ENCODE peak calls at places on chromosomes 12 and 14, in ten cellular contexts. P is Peyer's patch; Q is epithelial cell of prostate; V is stimulated activated naive CD8-positive, alpha-beta T cell treated with anti-CD3 and anti-CD28 coated beads, Interleukin-15, Interleukin-2, amounts not matched to agents 100 U/mL and 50 U/mL, for 24 hours; O is NCI-H1105 treated with DMSO at 0.1 percent for 48 hours; W is fibroblast of lung; J is brain microvascular endothelial cell; I is WTC11; E is hepatic stellate cell; L is nucleus accumbens. G is an unnamed sample.

GRCh38 chr14:52059614-52060013 is 9.2 kb downstream of the NID2 start:
- DNase-seq in Q (no peak), V (no peak), O (no peak), J (no peak), P (no peak), I (no peak), E (no peak), L (no peak), W (peak), G (peak)

GRCh38 chr12:52971701-52972329 is 22.9 kb downstream of the KRT18 start:
- DNase-seq in E (peak), L (no peak), P (no peak), O (no peak), I (no peak), J (peak), V (no peak), W (peak), Q (peak), G (no peak)

GRCh38 chr14:37985826-37986470 is 221.8 kb upstream of the SSTR1 start:
- DNase-seq in E (peak), P (no peak), O (peak), J (peak), V (peak), L (no peak), Q (no peak), W (peak), I (peak), G (peak)

GRCh38 chr14:51394804-51395203 is 154.8 kb downstream of the TMX1 start:
- DNase-seq in V (no peak), I (no peak), J (no peak), Q (no peak), W (no peak), O (no peak), E (no peak), P (no peak), L (no peak), G (no peak)

GRCh38 chr14:54348001-54348611 is 48.7 kb upstream of the CDKN3 start:
- DNase-seq in O (peak), J (no peak), W (no peak), P (no peak), L (no peak), I (no peak), Q (no peak), V (no peak), E (peak), G (peak)

GRCh38 chr12:79983969-79984629 is 49.2 kb upstream of the PPP1R12A start:
- DNase-seq in L (no peak), J (peak), E (peak), W (peak), P (no peak), I (no peak), V (no peak), O (no peak), Q (no peak), G (no peak)

GRCh38 chr14:30179381-30180130 is 251.9 kb upstream of the PRKD1 start:
- DNase-seq in W (peak), E (no peak), O (no peak), P (no peak), J (no peak), Q (no peak), L (no peak), V (no peak), I (no peak), G (no peak)

GRCh38 chr12:9864913-9865675 is 4.1 kb downstream of the CLEC2B start:
- DNase-seq in P (no peak), I (no peak), V (no peak), O (no peak), L (no peak), J (no peak), E (no peak), W (no peak), Q (no peak), G (no peak)

GRCh38 chr14:54762296-54762695 is 140.3 kb downstream of the GCH1 start:
- DNase-seq in P (no peak), Q (no peak), W (peak), V (peak), L (no peak), E (no peak), J (peak), I (no peak), O (no peak), G (no peak)

GRCh38 chr12:55743131-55743921 is 404 bp downstream of the GDF11 start:
- DNase-seq in Q (no peak), J (peak), L (no peak), O (no peak), E (peak), I (peak), P (peak), V (peak), W (peak), G (no peak)

GRCh38 chr12:57128519-57129247 is 400 bp downstream of the LRP1 start:
- DNase-seq in P (no peak), Q (no peak), O (no peak), I (peak), J (no peak), W (no peak), L (no peak), V (no peak), E (no peak), G (no peak)

GRCh38 chr14:96754845-96755184 is 42.4 kb upstream of the VRK1 start:
- DNase-seq in L (peak), I (peak), J (no peak), V (no peak), Q (no peak), O (no peak), P (no peak), E (no peak), W (no peak), G (no peak)